ENCODE peak calls at places on chromosomes 2 and 18, in ten cellular contexts. D, X, B, U, N, F, V, M, Q and L are unnamed samples.

GRCh38 chr2:198004173-198004572 is 199.8 kb downstream of the PLCL1 start:
- DNase-seq in D (no peak), X (peak), B (no peak), U (no peak), N (no peak), F (no peak), V (no peak), M (no peak), Q (no peak), L (no peak)

GRCh38 chr2:170652637-170653417 is 62.3 kb upstream of the SP5 start:
- DNase-seq in D (no peak), X (no peak), B (no peak), U (no peak), N (no peak), F (no peak), V (no peak), M (no peak), Q (no peak), L (no peak)

GRCh38 chr2:235347691-235348090 is 146.2 kb upstream of the AGAP1 start:
- DNase-seq in D (no peak), X (peak), B (no peak), U (no peak), N (peak), F (no peak), V (peak), M (no peak), Q (no peak), L (peak)

GRCh38 chr2:216698895-216699294 is 3.5 kb upstream of the IGFBP5 start:
- DNase-seq in D (no peak), X (no peak), B (no peak), U (no peak), N (peak), F (peak), V (peak), M (no peak), Q (peak), L (no peak)

GRCh38 chr2:80930777-80931176 is 626.2 kb upstream of the LRRTM1 start:
- DNase-seq in D (no peak), X (no peak), B (no peak), U (no peak), N (no peak), F (no peak), V (no peak), M (no peak), Q (no peak), L (no peak)

GRCh38 chr2:33068261-33068660 is 121.5 kb downstream of the LTBP1 start:
- DNase-seq in D (no peak), X (peak), B (no peak), U (no peak), N (peak), F (no peak), V (peak), M (no peak), Q (no peak), L (no peak)

GRCh38 chr2:98334439-98335078 is 11.7 kb upstream of the CNGA3 start:
- DNase-seq in D (no peak), X (peak), B (no peak), U (no peak), N (peak), F (peak), V (peak), M (no peak), Q (no peak), L (peak)

GRCh38 chr18:43277164-43277600 is at the start of gene SYT4:
- DNase-seq in D (no peak), X (no peak), B (no peak), U (no peak), N (peak), F (peak), V (peak), M (no peak), Q (no peak), L (no peak)

GRCh38 chr2:138084206-138084605 is 119.9 kb downstream of the HNMT start:
- DNase-seq in D (no peak), X (no peak), B (no peak), U (no peak), N (no peak), F (no peak), V (peak), M (no peak), Q (no peak), L (no peak)

GRCh38 chr2:37427241-37427640 is 82.8 kb downstream of the QPCT start:
- DNase-seq in D (no peak), X (no peak), B (no peak), U (no peak), N (no peak), F (no peak), V (no peak), M (no peak), Q (no peak), L (no peak)

GRCh38 chr2:152411154-152411553 is 76.2 kb downstream of the FMNL2 start:
- DNase-seq in D (no peak), X (no peak), B (no peak), U (no peak), N (no peak), F (no peak), V (no peak), M (no peak), Q (no peak), L (no peak)

GRCh38 chr2:150802648-150803047 is 315.2 kb upstream of the RND3 start:
- DNase-seq in D (no peak), X (no peak), B (no peak), U (no peak), N (no peak), F (no peak), V (no peak), M (no peak), Q (no peak), L (no peak)

GRCh38 chr2:59490994-59491393 is 1062.5 kb downstream of the BCL11A start:
- DNase-seq in D (no peak), X (no peak), B (no peak), U (no peak), N (no peak), F (no peak), V (no peak), M (no peak), Q (no peak), L (no peak)

GRCh38 chr18:11658019-11658418 is 31.0 kb upstream of the GNAL start:
- DNase-seq in D (no peak), X (no peak), B (peak), U (no peak), N (no peak), F (no peak), V (no peak), M (no peak), Q (no peak), L (no peak)

GRCh38 chr18:1751249-1751648 is 820.1 kb downstream of the METTL4 start:
- DNase-seq in D (no peak), X (no peak), B (no peak), U (no peak), N (peak), F (no peak), V (no peak), M (no peak), Q (no peak), L (no peak)

GRCh38 chr2:31296641-31297287 is 62.8 kb downstream of the EHD3 start:
- DNase-seq in D (no peak), X (no peak), B (no peak), U (no peak), N (no peak), F (no peak), V (no peak), M (no peak), Q (no peak), L (no peak)